ENCODE peak calls at places on chromosome 2, in seven cellular contexts. Q, H, S, K, A, Y and N are unnamed samples.

GRCh38 chr2:177263451-177264208 is 897 bp downstream of the NFE2L2 start:
- DNase-seq in Q (peak), H (peak), S (peak), K (peak), A (peak), Y (peak), N (peak)

GRCh38 chr2:70089220-70089945 is 2.1 kb downstream of the PCBP1 start:
- DNase-seq in Q (no peak), H (peak), S (no peak), K (peak), A (no peak), Y (peak), N (no peak)

GRCh38 chr2:6071536-6071935 is 379.4 kb downstream of the SOX11 start:
- DNase-seq in Q (no peak), H (no peak), S (no peak), K (no peak), A (no peak), Y (no peak), N (no peak)

GRCh38 chr2:127421116-127421800 is 3.0 kb downstream of the PROC start:
- DNase-seq in Q (no peak), H (no peak), S (no peak), K (no peak), A (no peak), Y (no peak), N (no peak)

GRCh38 chr2:66897181-66897580 is 462.3 kb downstream of the MEIS1 start:
- DNase-seq in Q (no peak), H (peak), S (no peak), K (no peak), A (no peak), Y (no peak), N (no peak)

GRCh38 chr2:42510930-42511271 is 17.1 kb upstream of the KCNG3 start:
- DNase-seq in Q (no peak), H (no peak), S (no peak), K (no peak), A (no peak), Y (no peak), N (no peak)

GRCh38 chr2:60483400-60483799 is 70.1 kb downstream of the BCL11A start:
- DNase-seq in Q (no peak), H (peak), S (no peak), K (no peak), A (no peak), Y (no peak), N (no peak)

GRCh38 chr2:120371969-120372625 is 26.2 kb downstream of the INHBB start:
- DNase-seq in Q (no peak), H (no peak), S (no peak), K (no peak), A (no peak), Y (no peak), N (no peak)

GRCh38 chr2:164785447-164785846 is 56.2 kb downstream of the COBLL1 start:
- DNase-seq in Q (no peak), H (peak), S (no peak), K (no peak), A (no peak), Y (no peak), N (no peak)

GRCh38 chr2:21333694-21334093 is 209.9 kb downstream of the TDRD15 start:
- DNase-seq in Q (no peak), H (no peak), S (no peak), K (no peak), A (no peak), Y (no peak), N (no peak)

GRCh38 chr2:45944075-45944474 is 292.6 kb downstream of the PRKCE start:
- DNase-seq in Q (no peak), H (peak), S (no peak), K (no peak), A (no peak), Y (no peak), N (no peak)